ENCODE peak calls at places on chromosomes 7 and 10, in four cellular contexts. B is adipocyte, W is NCI-H1092, J is GM10248. O is an unnamed sample.

GRCh38 chr10:84095821-84096497 is 43.4 kb upstream of the GHITM start:
- DNase-seq in B (peak; percentile 3), W (no peak), J (no peak), O (no peak)

GRCh38 chr10:5556576-5556975 is 31.8 kb downstream of the CALML3 start:
- DNase-seq in B (no peak), W (no peak), J (no peak), O (no peak)

GRCh38 chr10:117186832-117187615 is 10.3 kb upstream of the KCNK18 start:
- DNase-seq in B (no peak), W (no peak), J (no peak), O (no peak)

GRCh38 chr7:2882111-2882510 is 38.0 kb upstream of the GNA12 start:
- DNase-seq in B (no peak), W (no peak), J (no peak), O (no peak)

GRCh38 chr10:27448926-27449325 is 55.2 kb upstream of the RAB18 start:
- DNase-seq in B (peak; percentile 19), W (no peak), J (no peak), O (no peak)

GRCh38 chr10:48541144-48541795 is 63.6 kb downstream of the ARHGAP22 start:
- DNase-seq in B (no peak), W (no peak), J (no peak), O (peak; percentile 75)

GRCh38 chr7:141217938-141218337 is 144.1 kb downstream of the TMEM178B start:
- DNase-seq in B (no peak), W (no peak), J (no peak), O (no peak)

GRCh38 chr10:110664483-110665420 is 20.6 kb downstream of the RBM20 start:
- DNase-seq in B (peak; percentile 85), W (no peak), J (no peak), O (no peak)

GRCh38 chr10:71074176-71074755 is 138.1 kb upstream of the UNC5B start:
- DNase-seq in B (no peak), W (no peak), J (no peak), O (no peak)

GRCh38 chr7:134481167-134481566 is 22.3 kb upstream of the AKR1B1 start:
- DNase-seq in B (no peak), W (no peak), J (no peak), O (no peak)

GRCh38 chr10:49539320-49539885 is 482 bp upstream of the ERCC6 start:
- DNase-seq in B (peak; percentile 60), W (no peak), J (peak; percentile 34), O (no peak)

GRCh38 chr7:66076459-66077329 is 1.1 kb downstream of the ASL start:
- DNase-seq in B (no peak), W (no peak), J (no peak), O (no peak)

GRCh38 chr10:100340948-100341847 is 5.8 kb upstream of the SCD start:
- DNase-seq in B (no peak), W (no peak), J (no peak), O (no peak)

GRCh38 chr7:41825927-41826480 is 123.1 kb upstream of the INHBA start:
- DNase-seq in B (peak; percentile 13), W (no peak), J (no peak), O (no peak)

GRCh38 chr7:21767300-21767900 is 178.3 kb downstream of the CDCA7L start:
- DNase-seq in B (peak; percentile 76), W (peak; percentile 83), J (peak; percentile 33), O (no peak)

O was measured in osteocyte.